ENCODE peak calls at places on chromosomes 13 and 19, in six cellular contexts. X is lung, L is tibial nerve, Z is neuronal stem cell, I is transverse colon, R is suprapubic skin. F is an unnamed sample.
A peak's percentile ranks its signal among the peaks of the same experiment; 100 is the strongest.

GRCh38 chr13:113740286-113740556 is 18.8 kb upstream of the TMEM255B start:
- DNase-seq in X (no peak), L (no peak), Z (no peak), I (no peak), R (no peak), F (no peak)

GRCh38 chr13:31749929-31750328 is 10.6 kb downstream of the RXFP2 start:
- DNase-seq in X (no peak), L (no peak), Z (no peak), I (no peak), R (no peak), F (no peak)

GRCh38 chr19:33724723-33725060 is 72.0 kb upstream of the KCTD15 start:
- DNase-seq in X (no peak), L (no peak), Z (no peak), I (no peak), R (no peak), F (no peak)

GRCh38 chr19:16076958-16077611 is 790 bp downstream of the TPM4 start:
- DNase-seq in X (no peak), L (peak; percentile 61), Z (no peak), I (peak; percentile 73), R (peak; percentile 82), F (peak; percentile 78)

GRCh38 chr13:109162248-109163051 is 533.0 kb downstream of the MYO16 start:
- DNase-seq in X (no peak), L (no peak), Z (no peak), I (peak; percentile 22), R (no peak), F (no peak)

GRCh38 chr19:6773323-6773931 is 919 bp downstream of the VAV1 start:
- DNase-seq in X (peak; percentile 55), L (no peak), Z (no peak), I (peak; percentile 61), R (no peak), F (peak; percentile 52)

GRCh38 chr13:47869780-47870179 is 131.3 kb downstream of the SUCLA2 start:
- DNase-seq in X (no peak), L (no peak), Z (no peak), I (no peak), R (no peak), F (no peak)

GRCh38 chr19:15159251-15159650 is 41.5 kb downstream of the NOTCH3 start:
- DNase-seq in X (no peak), L (no peak), Z (no peak), I (no peak), R (no peak), F (no peak)

GRCh38 chr13:98014766-98015165 is 61.3 kb downstream of the IPO5 start:
- DNase-seq in X (no peak), L (no peak), Z (no peak), I (no peak), R (no peak), F (no peak)

GRCh38 chr19:56314018-56314583 is 538 bp downstream of the ZSCAN5A start:
- DNase-seq in X (no peak), L (peak; percentile 9), Z (no peak), I (no peak), R (no peak), F (no peak)

GRCh38 chr13:38141792-38142191 is 207.9 kb upstream of the UFM1 start:
- DNase-seq in X (no peak), L (no peak), Z (no peak), I (no peak), R (no peak), F (no peak)

GRCh38 chr19:41499899-41500298 is 56.9 kb downstream of the ERICH4 start:
- DNase-seq in X (no peak), L (no peak), Z (no peak), I (no peak), R (no peak), F (no peak)

GRCh38 chr13:111623743-111624505 is 303.5 kb downstream of the TEX29 start:
- DNase-seq in X (no peak), L (no peak), Z (no peak), I (no peak), R (no peak), F (no peak)

GRCh38 chr13:83024955-83025594 is 857.2 kb downstream of the SLITRK1 start:
- DNase-seq in X (no peak), L (no peak), Z (no peak), I (no peak), R (no peak), F (no peak)

GRCh38 chr13:98992355-98992754 is 14.5 kb upstream of the DOCK9 start:
- DNase-seq in X (no peak), L (no peak), Z (no peak), I (no peak), R (no peak), F (no peak)

GRCh38 chr13:31982540-31982939 is 49.0 kb upstream of the FRY start:
- DNase-seq in X (peak; percentile 75), L (peak; percentile 72), Z (no peak), I (peak; percentile 45), R (no peak), F (peak; percentile 54)

GRCh38 chr19:16873603-16874002 is 15.2 kb upstream of the F2RL3 start:
- DNase-seq in X (no peak), L (no peak), Z (no peak), I (no peak), R (no peak), F (no peak)

GRCh38 chr13:46605089-46605488 is 52.1 kb downstream of the LRCH1 start:
- DNase-seq in X (no peak), L (no peak), Z (no peak), I (no peak), R (no peak), F (no peak)

GRCh38 chr13:46607768-46608553 is 55.0 kb downstream of the LRCH1 start:
- DNase-seq in X (no peak), L (no peak), Z (no peak), I (no peak), R (no peak), F (no peak)

GRCh38 chr13:46605824-46606554 is 53.0 kb downstream of the LRCH1 start:
- DNase-seq in X (no peak), L (no peak), Z (no peak), I (no peak), R (no peak), F (no peak)

GRCh38 chr13:46609052-46609451 is 56.1 kb downstream of the LRCH1 start:
- DNase-seq in X (no peak), L (no peak), Z (no peak), I (no peak), R (no peak), F (no peak)

DNA sequence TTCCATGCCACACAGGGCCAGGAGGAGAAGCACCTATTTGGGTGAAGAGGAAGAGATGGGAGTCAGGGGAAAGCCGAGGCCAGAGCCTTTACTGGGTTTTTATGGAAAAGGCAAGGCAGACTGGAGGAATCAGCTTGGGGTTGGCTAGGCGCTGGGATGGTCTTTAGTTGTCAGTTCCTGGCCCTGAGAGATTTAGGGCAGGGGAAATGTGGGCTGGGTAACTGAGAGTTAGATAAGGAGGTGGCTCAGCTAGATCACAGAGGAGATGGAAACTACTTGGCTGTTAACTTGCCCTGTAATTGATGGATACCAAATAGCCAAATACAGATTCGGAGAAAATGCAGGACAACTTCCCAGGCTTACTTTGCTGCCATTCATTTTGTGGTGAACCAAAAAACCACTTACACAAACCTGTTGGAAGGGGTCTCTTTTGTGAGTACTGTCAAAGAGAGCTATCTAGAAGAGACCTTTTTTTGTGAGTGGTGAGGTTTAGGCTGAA is 54.0 kb downstream of the LRCH1 start:
- DNase-seq in X (no peak), L (no peak), Z (no peak), I (no peak), R (no peak), F (no peak)
- H3K4me3 ChIP-seq in X (no peak overlapping the region), L (no peak overlapping the region), Z (no peak overlapping the region), I (no peak overlapping the region), R (no peak overlapping the region), F (no peak overlapping the region)

DNA sequence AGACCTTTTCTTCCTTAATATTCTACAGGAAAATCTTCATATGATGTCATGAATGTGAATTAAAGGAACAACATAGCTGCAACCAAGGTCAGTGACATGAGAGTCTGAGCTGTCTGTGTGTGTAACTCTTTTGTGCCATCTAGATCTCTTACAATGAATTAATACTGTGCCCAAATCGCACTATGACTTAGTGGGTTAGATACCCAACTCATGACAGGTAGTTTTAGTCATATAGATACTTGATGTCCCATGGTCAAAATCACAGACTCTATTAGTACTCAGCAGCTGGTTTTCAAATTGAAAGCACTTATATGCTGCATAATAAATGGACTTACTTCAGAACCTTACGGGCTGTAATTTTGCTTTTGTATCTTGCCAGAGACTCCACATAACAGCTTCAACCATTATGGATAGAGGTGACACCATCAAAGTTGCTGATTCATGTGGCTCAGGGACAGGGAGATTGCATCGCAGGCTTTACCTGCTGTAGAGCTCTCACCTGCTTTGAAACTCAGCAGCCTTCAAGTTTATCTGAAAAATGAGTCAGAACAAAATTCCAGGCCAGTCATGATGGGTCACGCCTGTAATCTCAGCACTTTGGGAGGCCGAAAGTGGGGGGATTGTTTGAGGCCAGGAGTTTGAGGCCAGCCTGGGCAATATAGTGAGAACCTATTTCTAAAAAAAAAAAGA is 12.3 kb upstream of the ZNF283 start:
- DNase-seq in X (no peak), L (no peak), Z (no peak), I (no peak), R (no peak), F (no peak)
- H3K4me1 ChIP-seq in X (no peaks in the 10 kb centered on the region), L (no peaks in the 10 kb centered on the region), Z (no peaks in the 10 kb centered on the region), I (no peaks in the 10 kb centered on the region), R (peaks cover 11% of the 10 kb centered on the region), F (no peaks in the 10 kb centered on the region)

DNA sequence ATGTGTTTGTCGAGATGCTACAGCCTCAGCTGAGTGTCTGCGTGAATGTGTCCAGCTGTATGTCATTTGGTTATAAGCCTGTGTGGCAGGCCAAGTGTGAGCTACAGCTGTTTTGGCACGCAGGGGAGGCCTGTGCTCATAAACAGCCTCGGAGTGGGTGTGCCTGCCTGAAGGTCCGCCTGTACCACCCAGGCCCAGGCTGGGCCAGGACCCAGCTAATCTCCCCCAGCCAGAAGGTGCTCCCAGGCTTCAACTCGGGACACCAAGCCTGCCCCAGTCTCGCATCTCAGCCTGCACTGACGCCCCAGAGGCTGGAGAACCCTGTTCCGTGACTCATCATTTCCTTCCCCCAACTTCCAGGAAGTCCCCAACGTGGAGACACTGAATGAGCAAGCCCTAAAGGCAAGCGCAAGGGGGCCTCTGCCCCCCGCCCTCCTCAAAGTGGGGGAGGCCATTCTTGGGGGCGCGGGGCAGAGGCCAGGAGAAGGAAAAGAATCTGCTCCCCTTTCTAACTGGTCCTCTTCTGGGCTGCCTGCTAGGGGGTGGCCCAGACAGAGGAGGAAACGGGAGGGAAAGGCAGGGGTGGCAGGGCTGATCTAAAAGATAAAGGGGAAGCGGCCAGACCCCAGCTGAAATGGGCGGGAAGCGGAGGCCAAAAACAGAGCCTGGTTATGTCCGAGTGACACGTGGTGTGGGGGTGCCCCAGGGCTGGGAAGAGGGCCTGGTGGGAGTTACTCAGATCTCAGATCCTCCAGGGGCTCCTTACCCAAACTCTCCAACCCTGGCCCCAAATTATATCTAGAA is 2.0 kb downstream of the SLC1A5 start:
- DNase-seq in X (peak; percentile 80), L (peak; percentile 77), Z (peak; percentile 33), I (peak; percentile 79), R (peak; percentile 83), F (peak; percentile 84)
- H3K27ac ChIP-seq in X (peak overlapping the region; percentile 61), L (peak overlapping the region; percentile 87), Z (peak overlapping the region; percentile 65), I (peak overlapping the region; percentile 93), R (peak overlapping the region; percentile 90), F (peak overlapping the region; percentile 95)

DNA sequence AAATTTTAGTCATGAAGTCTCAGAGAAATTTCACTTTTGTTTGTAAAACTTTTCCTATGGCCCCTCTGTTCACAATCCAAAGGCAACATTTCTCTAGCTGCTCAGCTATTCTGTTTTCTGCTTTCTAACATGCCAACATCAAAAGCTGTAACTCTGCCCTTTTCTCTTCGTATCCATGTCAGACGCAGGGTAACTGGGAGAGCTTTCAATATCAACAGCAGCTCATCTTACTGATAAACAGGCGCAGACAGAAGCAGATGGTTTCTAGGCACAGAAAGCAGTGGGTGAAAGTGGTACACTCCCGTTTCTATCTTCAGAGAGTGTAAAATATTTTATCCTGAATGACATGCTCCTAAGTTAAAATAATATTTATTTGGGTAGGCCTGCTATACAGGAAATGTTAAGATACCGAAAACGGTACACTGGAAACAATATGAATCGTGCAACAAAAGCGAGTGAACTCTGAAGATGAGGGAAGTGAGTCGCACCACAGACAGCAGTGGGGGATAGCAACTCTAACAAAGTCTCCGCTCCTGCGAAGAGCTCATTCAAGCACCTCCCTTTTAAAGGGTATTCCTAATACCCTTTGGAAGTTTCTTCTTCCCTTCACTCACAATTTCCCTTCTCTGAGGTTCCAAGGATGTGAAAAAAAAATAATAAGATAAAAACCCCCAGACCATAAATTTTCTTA is 798.3 kb downstream of the GPC5 start:
- DNase-seq in X (no peak), L (no peak), Z (no peak), I (no peak), R (no peak), F (no peak)
- H3K4me3 ChIP-seq in X (no peak overlapping the region), L (peak overlapping the region; percentile 26), Z (no peak overlapping the region), I (no peak overlapping the region), R (no peak overlapping the region), F (no peak overlapping the region)

F was measured in colonic mucosa.